ENCODE peak calls at places on chromosomes 2 and 18, in nine cellular contexts. W, A, E, N, B, G, I, T and O are unnamed samples.

GRCh38 chr2:239911630-239912071 is 113.5 kb downstream of the NDUFA10 start:
- DNase-seq in W (no peak), A (no peak), E (no peak), N (no peak), B (no peak), G (no peak), I (no peak), T (no peak), O (peak; percentile 22)

GRCh38 chr18:50128506-50129271 is 66.3 kb downstream of the MYO5B start:
- DNase-seq in W (peak; percentile 87), A (no peak), E (peak; percentile 12), N (no peak), B (no peak), G (peak; percentile 26), I (no peak), T (no peak), O (no peak)

GRCh38 chr2:140814141-140814540 is 1316.7 kb downstream of the LRP1B start:
- DNase-seq in W (no peak), A (no peak), E (no peak), N (no peak), B (no peak), G (no peak), I (no peak), T (no peak), O (no peak)

GRCh38 chr18:51537487-51537886 is 340.0 kb upstream of the MEX3C start:
- DNase-seq in W (no peak), A (no peak), E (no peak), N (no peak), B (no peak), G (peak; percentile 60), I (no peak), T (no peak), O (peak; percentile 40)

GRCh38 chr2:1739961-1740713 is 4.2 kb downstream of the PXDN start:
- DNase-seq in W (peak; percentile 14), A (no peak), E (no peak), N (no peak), B (no peak), G (no peak), I (no peak), T (no peak), O (no peak)

GRCh38 chr2:45837812-45838341 is 186.4 kb downstream of the PRKCE start:
- DNase-seq in W (no peak), A (no peak), E (no peak), N (no peak), B (no peak), G (no peak), I (no peak), T (no peak), O (no peak)

GRCh38 chr2:12397861-12398260 is 318.9 kb upstream of the TRIB2 start:
- DNase-seq in W (no peak), A (no peak), E (peak; percentile 10), N (no peak), B (no peak), G (no peak), I (no peak), T (no peak), O (no peak)

GRCh38 chr18:13616041-13616440 is 110.3 kb downstream of the FAM210A start:
- DNase-seq in W (no peak), A (no peak), E (no peak), N (no peak), B (no peak), G (no peak), I (no peak), T (no peak), O (no peak)

GRCh38 chr2:88692187-88692586 is 714 bp downstream of the RPIA start:
- DNase-seq in W (peak; percentile 47), A (peak; percentile 23), E (peak; percentile 39), N (peak; percentile 15), B (no peak), G (peak; percentile 54), I (no peak), T (no peak), O (peak; percentile 41)

GRCh38 chr2:202115385-202116060 is 42.5 kb downstream of the KIAA2012 start:
- DNase-seq in W (no peak), A (no peak), E (no peak), N (no peak), B (no peak), G (no peak), I (no peak), T (no peak), O (no peak)

GRCh38 chr2:190277234-190278112 is 42.2 kb downstream of the HIBCH start:
- DNase-seq in W (no peak), A (no peak), E (peak; percentile 5), N (no peak), B (no peak), G (no peak), I (peak; percentile 56), T (no peak), O (no peak)

GRCh38 chr18:46461993-46462392 is 195.0 kb downstream of the LOXHD1 start:
- DNase-seq in W (no peak), A (no peak), E (no peak), N (no peak), B (no peak), G (no peak), I (no peak), T (no peak), O (no peak)

GRCh38 chr2:30847329-30847728 is 40.1 kb upstream of the CAPN13 start:
- DNase-seq in W (no peak), A (no peak), E (no peak), N (no peak), B (no peak), G (no peak), I (no peak), T (no peak), O (no peak)

GRCh38 chr2:212254331-212254730 is 284.3 kb downstream of the ERBB4 start:
- DNase-seq in W (no peak), A (no peak), E (no peak), N (no peak), B (no peak), G (no peak), I (no peak), T (no peak), O (no peak)

GRCh38 chr2:212245868-212246267 is 292.7 kb downstream of the ERBB4 start:
- DNase-seq in W (no peak), A (no peak), E (no peak), N (no peak), B (no peak), G (no peak), I (no peak), T (no peak), O (no peak)

DNA sequence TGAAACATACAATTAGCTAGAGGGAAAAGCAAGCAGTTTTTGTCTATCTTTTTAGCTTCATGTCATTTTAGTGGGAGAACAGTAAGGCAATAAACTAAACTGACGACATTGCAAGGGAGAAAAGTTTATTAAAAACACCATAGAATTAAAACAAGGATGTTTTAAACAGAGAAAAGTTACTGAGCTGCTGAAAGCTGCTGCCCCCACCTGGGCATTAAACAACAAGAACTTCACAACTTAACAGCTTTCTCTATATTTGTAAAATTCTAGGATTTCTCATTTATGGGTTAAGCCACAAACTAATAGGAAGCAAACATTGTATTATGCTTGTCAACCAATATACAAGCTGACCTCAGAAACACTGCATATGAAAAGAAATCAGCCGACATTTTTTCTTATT is 289.2 kb downstream of the ERBB4 start:
- DNase-seq in W (no peak), A (no peak), E (no peak), N (no peak), B (no peak), G (no peak), I (no peak), T (no peak), O (no peak)
- TF ChIP-seq CTCF in W (no peak), A (no peak), E (peak; percentile 19), N (no peak), B (peak; percentile 26), G (no peak), I (peak; percentile 54), T (no peak), O (no peak)

DNA sequence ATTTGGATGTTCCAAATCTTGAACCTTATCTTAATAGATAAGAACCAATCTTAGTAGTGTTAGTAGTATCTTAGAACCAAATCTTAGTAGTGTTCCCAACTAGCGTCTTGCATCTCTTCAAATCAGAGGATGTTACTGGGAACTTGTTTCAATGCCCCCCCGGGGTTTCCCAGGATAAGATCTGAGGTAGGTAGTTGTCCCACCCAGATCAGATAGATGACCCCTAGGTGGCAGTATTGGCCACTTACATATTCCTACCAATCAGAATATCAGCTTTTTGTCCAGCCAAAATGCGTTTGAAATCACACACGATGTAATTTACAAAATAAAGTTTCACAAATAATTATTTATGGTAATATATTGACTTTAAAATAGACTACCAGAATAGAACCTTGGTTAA is 314.8 kb downstream of the MBD2 start:
- DNase-seq in W (no peak), A (no peak), E (peak; percentile 47), N (no peak), B (no peak), G (no peak), I (peak; percentile 19), T (no peak), O (no peak)
- TF ChIP-seq CTCF in W (no peak), A (no peak), E (no peak), N (peak; percentile 15), B (no peak), G (peak; percentile 25), I (peak; percentile 6), T (no peak), O (no peak)

GRCh38 chr2:237165405-237166276 is 80.0 kb downstream of the COPS8 start:
- DNase-seq in W (no peak), A (no peak), E (no peak), N (no peak), B (no peak), G (no peak), I (peak; percentile 35), T (no peak), O (no peak)
- TF ChIP-seq CTCF in W (no peak), A (no peak), E (peak; percentile 19), N (no peak), B (peak; percentile 58), G (peak; percentile 29), I (peak; percentile 76), T (peak; percentile 29), O (no peak)

GRCh38 chr2:203858176-203858575 is 9.4 kb upstream of the CTLA4 start:
- DNase-seq in W (no peak), A (no peak), E (no peak), N (no peak), B (no peak), G (no peak), I (peak; percentile 3), T (no peak), O (no peak)

GRCh38 chr2:203859030-203859854 is 8.3 kb upstream of the CTLA4 start:
- DNase-seq in W (no peak), A (no peak), E (no peak), N (no peak), B (no peak), G (no peak), I (no peak), T (no peak), O (no peak)

GRCh38 chr2:203861197-203861596 is 6.4 kb upstream of the CTLA4 start:
- DNase-seq in W (no peak), A (no peak), E (no peak), N (no peak), B (no peak), G (no peak), I (no peak), T (no peak), O (no peak)

GRCh38 chr2:203857656-203858055 is 9.9 kb upstream of the CTLA4 start:
- DNase-seq in W (no peak), A (no peak), E (no peak), N (no peak), B (no peak), G (no peak), I (no peak), T (no peak), O (no peak)

DNA sequence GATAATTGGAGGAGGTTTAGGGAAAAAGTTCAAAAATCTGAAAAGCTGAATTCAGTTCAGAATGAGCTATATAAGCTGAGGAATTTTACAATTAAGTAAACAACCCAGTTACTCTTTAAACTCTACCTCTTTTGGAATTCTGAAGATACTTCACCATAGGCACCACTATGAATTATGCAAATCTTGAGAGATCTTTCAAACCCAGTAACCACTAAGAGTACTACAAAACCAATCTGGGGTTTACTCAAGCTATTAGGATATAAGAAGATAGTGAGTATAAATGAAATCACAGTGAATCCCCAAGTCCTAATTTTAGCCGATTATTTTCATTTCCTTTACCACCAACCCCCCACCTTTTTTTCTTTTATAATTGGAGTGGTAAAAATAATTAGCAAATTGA is 6.0 kb upstream of the CTLA4 start:
- DNase-seq in W (no peak), A (no peak), E (no peak), N (no peak), B (no peak), G (no peak), I (no peak), T (no peak), O (no peak)
- TF ChIP-seq CTCF in W (no peak), A (no peak), E (no peak), N (no peak), B (no peak), G (no peak), I (no peak), T (no peak), O (no peak)